ENCODE peak calls at places on chromosomes 12 and 14, in nine cellular contexts. C is neural crest cell, X is fibroblast of mammary gland, B is upper lobe of right lung, H is GM12865, Q is lung, J is HL-60, D is endothelial cell, Y is epithelial cell of proximal tubule. L is an unnamed sample.

GRCh38 chr12:32989705-32990104 is 93.1 kb upstream of the PKP2 start:
- DNase-seq in C (no peak), X (no peak), B (no peak), H (no peak), Q (no peak), J (no peak), D (no peak), Y (no peak), L (no peak)

GRCh38 chr14:93936245-93936644 is 9.1 kb downstream of the FAM181A start:
- DNase-seq in C (peak), X (no peak), B (no peak), H (peak), Q (no peak), J (no peak), D (no peak), Y (no peak), L (no peak)

GRCh38 chr14:35193161-35193560 is 70.8 kb downstream of the PRORP start:
- DNase-seq in C (no peak), X (no peak), B (no peak), H (no peak), Q (no peak), J (no peak), D (no peak), Y (no peak), L (no peak)

GRCh38 chr14:100593751-100594624 is 6.8 kb upstream of the BEGAIN start:
- DNase-seq in C (no peak), X (no peak), B (peak), H (no peak), Q (no peak), J (no peak), D (no peak), Y (no peak), L (no peak)

GRCh38 chr14:96178674-96179321 is 25.8 kb upstream of the BDKRB2 start:
- DNase-seq in C (no peak), X (peak), B (no peak), H (no peak), Q (no peak), J (no peak), D (no peak), Y (no peak), L (no peak)

GRCh38 chr14:98244162-98244948 is 1027.6 kb downstream of the BCL11B start:
- DNase-seq in C (no peak), X (no peak), B (no peak), H (no peak), Q (no peak), J (no peak), D (no peak), Y (no peak), L (no peak)

GRCh38 chr14:64364907-64365306 is 23.2 kb upstream of the MTHFD1 start:
- DNase-seq in C (no peak), X (peak), B (no peak), H (no peak), Q (no peak), J (no peak), D (no peak), Y (no peak), L (no peak)

GRCh38 chr12:111268738-111269572 is 99.9 kb downstream of the PHETA1 start:
- DNase-seq in C (peak), X (peak), B (no peak), H (peak), Q (no peak), J (no peak), D (peak), Y (no peak), L (no peak)

GRCh38 chr12:23560611-23561010 is 388.9 kb downstream of the SOX5 start:
- DNase-seq in C (no peak), X (no peak), B (no peak), H (peak), Q (no peak), J (no peak), D (no peak), Y (no peak), L (no peak)

GRCh38 chr14:84496677-84497076 is 1033.3 kb upstream of the FLRT2 start:
- DNase-seq in C (no peak), X (no peak), B (no peak), H (no peak), Q (no peak), J (no peak), D (no peak), Y (no peak), L (no peak)

GRCh38 chr14:105317546-105317945 is 3.0 kb downstream of the PACS2 start:
- DNase-seq in C (no peak), X (peak), B (no peak), H (no peak), Q (no peak), J (no peak), D (no peak), Y (no peak), L (no peak)

GRCh38 chr12:52614381-52615207 is 3.8 kb downstream of the KRT73 start:
- DNase-seq in C (no peak), X (no peak), B (peak), H (no peak), Q (peak), J (no peak), D (no peak), Y (no peak), L (no peak)

GRCh38 chr12:129106772-129107171 is 253.5 kb downstream of the GLT1D1 start:
- DNase-seq in C (no peak), X (no peak), B (no peak), H (no peak), Q (no peak), J (no peak), D (no peak), Y (no peak), L (no peak)

GRCh38 chr12:23253191-23253590 is 628.2 kb downstream of the ETNK1 start:
- DNase-seq in C (no peak), X (peak), B (no peak), H (no peak), Q (no peak), J (no peak), D (no peak), Y (peak), L (no peak)

GRCh38 chr14:75822522-75823288 is 159.1 kb downstream of the TGFB3 start:
- DNase-seq in C (no peak), X (peak), B (no peak), H (no peak), Q (no peak), J (no peak), D (no peak), Y (no peak), L (no peak)

GRCh38 chr14:57060276-57060956 is 208.3 kb downstream of the EXOC5 start:
- DNase-seq in C (no peak), X (peak), B (no peak), H (peak), Q (no peak), J (no peak), D (no peak), Y (peak), L (no peak)

GRCh38 chr12:126602611-126603010 is 1537.4 kb downstream of the AACS start:
- DNase-seq in C (no peak), X (no peak), B (no peak), H (no peak), Q (no peak), J (no peak), D (no peak), Y (no peak), L (no peak)

GRCh38 chr14:54147758-54148157 is 191.1 kb upstream of the BMP4 start:
- DNase-seq in C (no peak), X (no peak), B (no peak), H (no peak), Q (no peak), J (no peak), D (no peak), Y (no peak), L (no peak)

GRCh38 chr14:34329281-34329680 is 132.8 kb downstream of the SPTSSA start:
- DNase-seq in C (no peak), X (no peak), B (no peak), H (no peak), Q (no peak), J (no peak), D (no peak), Y (no peak), L (no peak)

GRCh38 chr12:13038491-13039161 is 5.6 kb upstream of the FAM234B start:
- DNase-seq in C (no peak), X (peak), B (no peak), H (no peak), Q (no peak), J (no peak), D (no peak), Y (no peak), L (no peak)

GRCh38 chr14:52175982-52176502 is 91.5 kb upstream of the PTGDR start:
- DNase-seq in C (no peak), X (no peak), B (no peak), H (peak), Q (no peak), J (no peak), D (no peak), Y (no peak), L (peak)

GRCh38 chr12:18262514-18262913 is 1.2 kb downstream of the PIK3C2G start:
- DNase-seq in C (no peak), X (no peak), B (no peak), H (no peak), Q (no peak), J (no peak), D (no peak), Y (no peak), L (no peak)

GRCh38 chr14:79467837-79468236 is 743.5 kb downstream of the DIO2 start:
- DNase-seq in C (no peak), X (peak), B (no peak), H (no peak), Q (no peak), J (no peak), D (no peak), Y (no peak), L (no peak)

GRCh38 chr14:56379956-56380355 is 199.6 kb upstream of the TMEM260 start:
- DNase-seq in C (no peak), X (peak), B (no peak), H (no peak), Q (no peak), J (no peak), D (no peak), Y (no peak), L (no peak)

GRCh38 chr12:93483151-93483807 is 16.0 kb downstream of the MRPL42 start:
- DNase-seq in C (no peak), X (no peak), B (no peak), H (no peak), Q (no peak), J (peak), D (no peak), Y (no peak), L (no peak)

GRCh38 chr12:44584625-44585024 is 291.5 kb downstream of the NELL2 start:
- DNase-seq in C (no peak), X (no peak), B (no peak), H (no peak), Q (no peak), J (no peak), D (no peak), Y (no peak), L (no peak)

GRCh38 chr12:108686753-108687152 is 44.6 kb downstream of the CORO1C start:
- DNase-seq in C (no peak), X (no peak), B (no peak), H (no peak), Q (no peak), J (no peak), D (no peak), Y (no peak), L (no peak)

GRCh38 chr14:32366256-32366655 is 37.2 kb downstream of the AKAP6 start:
- DNase-seq in C (no peak), X (peak), B (no peak), H (no peak), Q (no peak), J (no peak), D (no peak), Y (no peak), L (no peak)
- TF ChIP-seq CTCF in C (peak), X (peak), B (no peak), H (no peak), Q (no peak), J (no peak), D (no peak), Y (peak), L (no peak)

GRCh38 chr14:92352158-92352985 is 29.4 kb downstream of the SLC24A4 start:
- DNase-seq in C (no peak), X (peak), B (no peak), H (peak), Q (no peak), J (peak), D (peak), Y (no peak), L (no peak)
- TF ChIP-seq CTCF in C (peak), X (peak), B (peak), H (peak), Q (no peak), J (peak), D (peak), Y (peak), L (no peak)

DNA sequence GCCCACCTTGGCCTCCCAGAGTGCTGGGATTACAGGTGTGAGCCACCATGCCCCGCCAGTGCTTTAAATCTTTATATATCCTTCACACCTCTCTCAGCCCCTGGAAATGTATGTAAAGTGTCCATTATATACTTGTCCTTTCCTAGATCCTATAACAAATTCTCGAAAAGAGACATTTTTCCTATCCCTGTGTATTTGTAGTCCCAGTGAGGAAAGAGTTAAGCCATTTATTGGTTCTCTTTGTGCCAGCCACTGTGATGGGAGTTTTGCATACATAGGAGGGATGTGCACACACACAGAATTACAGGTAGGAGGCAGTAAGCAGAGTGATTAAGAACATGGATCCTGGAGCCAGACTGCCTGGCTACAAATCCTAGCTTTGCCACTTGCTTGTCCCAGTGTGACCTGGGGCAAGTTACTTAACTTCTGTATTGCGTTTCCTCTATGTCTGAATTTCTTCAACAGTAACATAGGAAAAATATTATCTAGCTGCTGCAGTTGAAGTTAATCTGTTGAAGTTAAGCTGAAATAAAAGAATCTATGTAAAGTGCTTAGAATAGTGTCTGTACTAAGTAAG is 2.1 kb upstream of the RABGGTA start:
- DNase-seq in C (no peak), X (no peak), B (no peak), H (peak), Q (no peak), J (peak), D (no peak), Y (no peak), L (no peak)
- TF ChIP-seq CTCF in C (no peak), X (no peak), B (no peak), H (peak), Q (no peak), J (no peak), D (no peak), Y (peak), L (no peak)

DNA sequence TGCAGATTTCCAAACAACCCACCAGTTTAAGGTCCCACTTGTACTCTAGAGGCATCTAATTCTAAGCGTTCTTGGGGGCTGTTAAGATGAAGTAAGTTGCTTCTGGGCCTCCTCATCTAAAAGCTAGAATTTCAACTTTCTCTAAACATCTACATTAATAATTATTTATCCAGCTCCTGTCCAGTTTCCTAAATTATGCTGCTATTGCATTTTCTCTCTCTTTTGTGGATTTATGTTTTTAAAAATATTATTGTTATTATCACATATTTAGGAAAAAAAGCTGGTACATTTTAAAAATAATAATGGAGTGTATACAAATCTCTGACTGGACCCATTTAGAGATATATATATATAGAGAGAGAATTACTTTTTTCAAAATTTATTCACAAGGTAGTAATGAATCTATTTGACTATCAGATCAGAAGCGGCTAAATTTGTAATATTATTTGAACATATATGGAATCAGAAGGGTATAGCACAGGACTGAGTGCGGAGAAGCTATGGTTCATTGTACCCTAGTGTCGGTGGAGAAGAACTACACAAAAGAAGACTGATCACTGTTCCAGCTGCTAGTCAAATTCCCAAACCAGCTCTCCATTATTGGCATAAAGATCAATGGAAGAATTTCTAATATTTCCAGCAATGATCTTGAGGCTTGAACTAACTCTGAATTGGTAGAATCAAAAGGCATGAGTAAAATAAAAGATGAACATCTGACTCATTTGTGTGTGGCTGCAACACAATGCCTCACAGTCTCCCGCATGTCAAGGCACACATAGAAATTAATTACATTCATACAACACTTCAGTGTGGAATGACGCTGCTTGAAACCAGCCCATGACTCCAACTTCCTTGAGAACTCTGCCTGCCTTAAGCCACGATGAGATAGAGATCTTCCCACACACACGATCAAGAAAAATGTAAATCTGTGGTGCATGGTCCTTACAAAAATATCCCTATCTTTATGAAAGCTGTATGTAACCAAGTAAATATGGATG is 433.4 kb upstream of the OR4E1 start:
- DNase-seq in C (no peak), X (no peak), B (no peak), H (no peak), Q (no peak), J (no peak), D (no peak), Y (no peak), L (no peak)
- TF ChIP-seq CTCF in C (peak), X (no peak), B (no peak), H (no peak), Q (no peak), J (no peak), D (peak), Y (no peak), L (no peak)

DNA sequence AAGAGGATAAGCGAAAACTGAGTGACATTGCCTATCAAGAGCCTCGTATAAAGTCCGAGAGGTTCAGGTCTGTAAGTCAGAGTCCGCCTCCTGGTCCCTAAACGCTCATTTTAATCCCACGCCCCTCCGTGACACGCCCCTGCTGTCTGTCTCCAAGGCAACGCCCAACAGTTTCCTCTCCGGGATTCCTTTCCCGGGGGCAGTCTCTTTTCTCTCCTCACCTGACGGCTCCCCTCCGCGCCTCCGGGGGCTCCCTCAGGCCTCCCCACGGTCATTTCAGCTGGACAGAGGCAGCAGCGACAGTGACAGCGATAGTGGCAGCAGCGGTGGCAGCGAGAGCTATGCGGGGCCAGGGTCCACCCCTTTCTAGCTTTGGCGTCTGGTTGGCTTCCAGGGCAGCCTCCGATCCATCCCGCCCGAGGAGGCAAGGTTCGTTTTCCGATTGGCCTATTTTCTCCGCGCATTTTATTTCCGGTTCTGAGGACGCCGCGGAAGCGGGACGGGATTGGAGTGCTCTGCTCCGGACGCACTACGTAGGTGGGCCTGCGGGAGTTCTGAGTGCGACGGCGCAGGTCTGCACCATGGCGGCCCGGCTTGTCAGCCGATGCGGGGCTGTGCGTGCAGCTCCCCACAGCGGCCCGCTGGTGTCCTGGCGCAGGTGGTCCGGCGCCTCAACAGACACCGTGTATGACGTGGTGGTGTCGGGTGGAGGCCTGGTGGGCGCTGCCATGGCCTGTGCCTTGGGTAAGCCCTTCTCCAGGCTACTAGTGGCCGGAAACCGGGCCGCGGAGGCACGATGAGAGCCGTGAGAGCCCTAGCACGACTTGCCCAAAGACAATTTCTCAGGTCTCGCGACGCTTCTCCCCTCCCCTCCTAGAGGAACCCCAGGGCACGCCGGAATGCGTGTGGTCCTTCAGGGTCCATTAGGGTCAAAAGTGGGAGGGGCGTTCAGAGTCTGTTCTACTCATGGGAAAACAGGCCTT is at the start of the genes COQ6 and FAM161B:
- DNase-seq in C (peak), X (peak), B (peak), H (peak), Q (peak), J (peak), D (peak), Y (peak), L (peak)
- TF ChIP-seq CTCF in C (peak), X (no peak), B (no peak), H (peak), Q (no peak), J (no peak), D (no peak), Y (no peak), L (no peak)

DNA sequence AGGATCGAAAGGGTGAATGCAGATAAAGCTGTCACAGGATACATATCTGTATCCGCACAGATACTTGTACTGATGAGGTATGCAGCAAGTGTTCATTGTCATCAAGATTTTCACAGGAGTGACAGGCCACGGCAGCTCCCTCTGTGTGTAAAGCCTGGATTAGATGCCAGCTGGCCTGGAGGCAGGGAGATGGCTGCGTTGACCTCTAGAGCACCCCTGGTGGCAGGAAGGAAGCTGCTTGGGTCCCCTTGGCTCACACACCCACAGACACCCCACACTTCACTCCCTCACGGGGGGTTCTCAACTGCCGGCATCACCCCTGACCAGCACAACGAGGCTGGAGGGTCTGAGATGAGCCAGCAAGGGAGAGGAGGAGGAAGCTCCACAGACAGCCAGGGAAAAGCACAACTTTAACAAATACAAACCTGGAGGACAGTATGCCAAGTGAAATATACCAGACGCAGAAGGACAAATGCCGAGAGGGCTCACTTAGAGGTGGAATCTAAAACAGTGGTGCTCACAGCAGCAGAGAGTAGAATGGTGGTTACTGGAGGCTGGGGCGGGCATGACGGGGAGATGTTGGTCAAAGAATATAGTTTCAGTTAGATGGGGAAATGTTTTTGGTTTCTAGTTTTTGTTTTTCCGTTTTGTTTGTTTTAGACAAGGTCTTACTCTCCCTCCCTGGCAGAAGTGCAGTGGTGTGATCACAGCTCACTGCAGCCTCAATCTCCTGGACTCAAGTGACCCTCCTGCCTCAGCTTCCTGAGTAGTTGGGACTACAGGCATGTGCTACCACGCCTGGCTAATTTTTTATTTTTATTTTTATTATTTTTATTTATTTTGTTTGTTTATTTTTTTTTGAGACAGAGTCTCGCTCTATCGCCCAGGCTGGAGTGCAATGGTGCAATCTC is 45.7 kb downstream of the TEAD4 start:
- DNase-seq in C (no peak), X (no peak), B (no peak), H (no peak), Q (no peak), J (no peak), D (no peak), Y (no peak), L (no peak)
- TF ChIP-seq CTCF in C (peak), X (peak), B (peak), H (peak), Q (no peak), J (peak), D (no peak), Y (peak), L (no peak)